ENCODE peak calls at places on chromosomes 1 and 21, in ten cellular contexts. L is GM10248; B is Calu3; E is aorta; I is pancreas; W is GM06990; H is CD8-positive, alpha-beta memory T cell; X is NCI-H1105; T is NCI-H2171 treated with DMSO at 0.1 percent for 48 hours; S is spleen. D is an unnamed sample.

GRCh38 chr1:200896571-200897187 is 2.0 kb downstream of the INAVA start:
- DNase-seq in L (no peak), X (no peak), H (no peak), B (peak), T (peak), S (peak), E (no peak), I (peak), W (no peak), D (peak)

GRCh38 chr1:177620636-177621190 is 349.1 kb downstream of the SEC16B start:
- DNase-seq in L (no peak), B (peak), X (no peak), W (no peak), S (no peak), E (no peak), H (no peak), I (no peak), T (no peak), D (no peak)

GRCh38 chr1:39317111-39317510 is 112.6 kb downstream of the MACF1 start:
- DNase-seq in L (no peak), X (no peak), I (no peak), B (no peak), H (no peak), T (no peak), S (no peak), W (no peak), E (no peak), D (no peak)

GRCh38 chr1:220551001-220551400 is 23.1 kb downstream of the MARK1 start:
- DNase-seq in B (no peak), W (no peak), S (no peak), I (no peak), X (no peak), E (no peak), T (peak), L (no peak), H (no peak), D (no peak)

GRCh38 chr21:16633851-16634521 is 878.9 kb upstream of the CXADR start:
- DNase-seq in W (no peak), B (no peak), L (no peak), X (no peak), I (no peak), E (no peak), H (no peak), S (no peak), T (no peak), D (no peak)

GRCh38 chr1:213669964-213670691 is 317.6 kb upstream of the PROX1 start:
- DNase-seq in B (no peak), T (no peak), S (no peak), H (no peak), E (no peak), W (no peak), X (peak), L (no peak), I (no peak), D (no peak)

GRCh38 chr1:21117159-21117953 is 59.3 kb downstream of the EIF4G3 start:
- DNase-seq in L (peak), W (no peak), I (no peak), E (no peak), S (no peak), H (no peak), X (no peak), B (no peak), T (no peak), D (no peak)

GRCh38 chr1:185017338-185017737 is 28.0 kb upstream of the RNF2 start:
- DNase-seq in H (no peak), E (no peak), B (peak), T (no peak), I (no peak), X (no peak), W (no peak), S (no peak), L (no peak), D (no peak)

GRCh38 chr1:230267338-230268065 is 158.6 kb downstream of the PGBD5 start:
- DNase-seq in B (no peak), I (no peak), X (no peak), L (no peak), T (peak), S (peak), W (no peak), H (no peak), E (peak), D (peak)

GRCh38 chr1:70247768-70248167 is 26.6 kb downstream of the SRSF11 start:
- DNase-seq in E (no peak), L (no peak), X (no peak), B (no peak), T (no peak), W (no peak), I (no peak), S (no peak), H (no peak), D (no peak)

GRCh38 chr1:115813735-115814134 is 27.2 kb downstream of the NHLH2 start:
- DNase-seq in W (no peak), X (no peak), I (no peak), S (no peak), E (no peak), L (no peak), T (no peak), B (no peak), H (no peak), D (no peak)

GRCh38 chr1:85484264-85484663 is 19.3 kb upstream of the DDAH1 start:
- DNase-seq in S (no peak), B (no peak), X (no peak), T (no peak), E (no peak), H (no peak), W (no peak), L (no peak), I (no peak), D (no peak)

GRCh38 chr1:203169770-203170520 is 5.7 kb downstream of the MYBPH start:
- DNase-seq in L (no peak), E (peak), I (no peak), W (no peak), H (no peak), T (no peak), X (no peak), S (peak), B (no peak), D (no peak)

GRCh38 chr21:42336065-42336464 is 14.7 kb downstream of the TFF2 start:
- DNase-seq in X (no peak), L (no peak), S (peak), B (no peak), I (no peak), W (no peak), H (no peak), T (no peak), E (no peak), D (no peak)

GRCh38 chr1:16076871-16077250 is 3.4 kb upstream of the FAM131C start:
- DNase-seq in T (no peak), E (no peak), B (peak), H (no peak), S (no peak), L (no peak), W (no peak), X (no peak), I (peak), D (no peak)

GRCh38 chr1:54742262-54742661 is 22.1 kb downstream of the PARS2 start:
- DNase-seq in X (no peak), E (no peak), B (no peak), S (no peak), W (no peak), T (no peak), I (no peak), L (no peak), H (no peak), D (no peak)

GRCh38 chr21:38995071-38995669 is 188.1 kb downstream of the PSMG1 start:
- DNase-seq in X (no peak), L (no peak), H (no peak), B (no peak), S (no peak), T (no peak), E (no peak), W (no peak), I (no peak), D (no peak)

GRCh38 chr1:116178837-116179236 is 67.6 kb downstream of the MAB21L3 start:
- DNase-seq in H (no peak), W (no peak), T (no peak), I (peak), E (no peak), L (no peak), X (no peak), S (no peak), B (no peak), D (no peak)

GRCh38 chr1:152050886-152051764 is 14.3 kb upstream of the S100A11 start:
- DNase-seq in E (no peak), I (no peak), X (no peak), S (no peak), B (no peak), W (no peak), H (no peak), L (no peak), T (no peak), D (no peak)

GRCh38 chr1:207009182-207009850 is 23.2 kb downstream of the C1orf116 start:
- DNase-seq in H (no peak), T (no peak), B (peak), L (no peak), I (no peak), S (no peak), E (no peak), X (no peak), W (no peak), D (no peak)

GRCh38 chr1:844472-845026 is 79.2 kb upstream of the SAMD11 start:
- DNase-seq in E (no peak), S (no peak), T (no peak), L (no peak), I (no peak), W (no peak), X (no peak), H (no peak), B (no peak), D (no peak)

GRCh38 chr1:200428482-200429205 is 18.8 kb upstream of the ZNF281 start:
- DNase-seq in H (no peak), W (no peak), S (no peak), B (no peak), I (no peak), E (no peak), T (no peak), X (no peak), L (no peak), D (no peak)

GRCh38 chr1:29687601-29688244 is 451.4 kb downstream of the PTPRU start:
- DNase-seq in L (no peak), I (no peak), H (no peak), W (no peak), X (no peak), S (no peak), T (no peak), E (no peak), B (no peak), D (peak)

GRCh38 chr1:244599937-244600350 is 53.0 kb upstream of the DESI2 start:
- DNase-seq in X (no peak), L (peak), W (peak), S (no peak), B (peak), I (no peak), T (no peak), E (peak), H (no peak), D (no peak)

GRCh38 chr1:160009088-160009487 is 22.7 kb downstream of the PIGM start:
- DNase-seq in W (no peak), B (no peak), S (no peak), I (no peak), X (no peak), T (no peak), H (no peak), L (no peak), E (no peak), D (no peak)

GRCh38 chr1:167052389-167052788 is 37.8 kb downstream of the GPA33 start:
- DNase-seq in L (no peak), E (no peak), X (no peak), B (no peak), H (no peak), I (no peak), S (no peak), W (no peak), T (no peak), D (no peak)

GRCh38 chr1:210239295-210240155 is 6.9 kb downstream of the SERTAD4 start:
- DNase-seq in B (peak), X (no peak), H (no peak), S (no peak), W (no peak), T (peak), E (no peak), L (no peak), I (no peak), D (peak)

GRCh38 chr1:15833069-15833679 is 14.3 kb upstream of the SPEN start:
- DNase-seq in L (no peak), S (peak), B (peak), I (peak), X (peak), E (peak), H (peak), T (peak), W (no peak), D (peak)

GRCh38 chr1:203425668-203425999 is 50.0 kb upstream of the PRELP start:
- DNase-seq in S (no peak), B (no peak), H (no peak), X (no peak), L (no peak), T (no peak), W (no peak), E (no peak), I (no peak), D (no peak)

GRCh38 chr1:29145739-29146437 is 22.2 kb upstream of the TMEM200B start:
- DNase-seq in X (no peak), H (no peak), I (no peak), S (no peak), L (no peak), W (no peak), B (no peak), E (no peak), T (no peak), D (no peak)

GRCh38 chr1:106964505-106964904 is 92.0 kb upstream of the PRMT6 start:
- DNase-seq in H (no peak), E (no peak), S (no peak), L (no peak), B (no peak), T (no peak), W (no peak), I (no peak), X (no peak), D (no peak)

GRCh38 chr1:156376146-156376545 is 7.1 kb downstream of the RHBG start:
- DNase-seq in H (no peak), E (no peak), S (no peak), T (no peak), B (no peak), I (no peak), X (no peak), L (no peak), W (no peak), D (no peak)

GRCh38 chr1:210726621-210727020 is 397.9 kb downstream of the HHAT start:
- DNase-seq in E (no peak), L (no peak), X (no peak), T (no peak), W (no peak), I (no peak), B (peak), H (peak), S (no peak), D (no peak)

GRCh38 chr1:117173711-117174110 is 37.0 kb downstream of the VTCN1 start:
- DNase-seq in H (no peak), X (no peak), W (no peak), B (no peak), I (no peak), T (peak), L (no peak), E (no peak), S (no peak), D (no peak)